ENCODE peak calls at places on chromosome 1, in four cellular contexts. F is RWPE1, S is H1, G is EL. Y is an unnamed sample.
A peak's percentile ranks its signal among the peaks of the same experiment; 100 is the strongest.

GRCh38 chr1:25703041-25703440 is 86.5 kb downstream of the MAN1C1 start:
- DNase-seq in F (no peak), S (no peak), G (no peak), Y (no peak)

GRCh38 chr1:119988316-119989067 is 81.0 kb downstream of the NOTCH2 start:
- DNase-seq in F (no peak), S (no peak), G (peak; percentile 18), Y (no peak)

GRCh38 chr1:240199758-240200655 is 108.3 kb downstream of the FMN2 start:
- DNase-seq in F (no peak), S (no peak), G (no peak), Y (no peak)

GRCh38 chr1:2003564-2004131 is at the start of gene CFAP74:
- DNase-seq in F (no peak), S (peak; percentile 96), G (peak; percentile 34), Y (no peak)

GRCh38 chr1:154348429-154349076 is 23.2 kb downstream of the ATP8B2 start:
- DNase-seq in F (no peak), S (no peak), G (no peak), Y (no peak)

GRCh38 chr1:160219062-160219929 is 14.1 kb downstream of the PEA15 start:
- DNase-seq in F (peak; percentile 45), S (no peak), G (peak; percentile 82), Y (no peak)

GRCh38 chr1:226640737-226641136 is 92.2 kb downstream of the STUM start:
- DNase-seq in F (no peak), S (no peak), G (no peak), Y (no peak)

GRCh38 chr1:55249646-55250398 is 34.7 kb upstream of the USP24 start:
- DNase-seq in F (no peak), S (no peak), G (no peak), Y (no peak)

GRCh38 chr1:94014635-94015488 is 105.6 kb upstream of the GCLM start:
- DNase-seq in F (no peak), S (no peak), G (peak; percentile 45), Y (no peak)

GRCh38 chr1:51990478-51990965 is at the start of gene RAB3B:
- DNase-seq in F (peak; percentile 84), S (peak; percentile 99), G (peak; percentile 78), Y (no peak)

GRCh38 chr1:63812071-63812700 is 38.4 kb downstream of the ROR1 start:
- DNase-seq in F (no peak), S (no peak), G (no peak), Y (no peak)

GRCh38 chr1:47175227-47175934 is 14.5 kb downstream of the PDZK1IP1 start:
- DNase-seq in F (peak; percentile 74), S (peak; percentile 81), G (peak; percentile 63), Y (no peak)

GRCh38 chr1:30877205-30877912 is 31.2 kb downstream of the SDC3 start:
- DNase-seq in F (peak; percentile 41), S (no peak), G (peak; percentile 64), Y (peak; percentile 66)

GRCh38 chr1:197180252-197180878 is 33.9 kb upstream of the ASPM start:
- DNase-seq in F (peak; percentile 57), S (no peak), G (peak; percentile 67), Y (no peak)

Y was measured in CD14-positive monocyte.